ENCODE peak calls at places on chromosomes 12 and 14, in six cellular contexts. K is C1 segment of cervical spinal cord; X is NCI-H2081; Z is GM12864; I is left kidney; P is CD4-positive, alpha-beta T cell. N is an unnamed sample.
A peak's percentile ranks its signal among the peaks of the same experiment; 100 is the strongest.

GRCh38 chr14:95290769-95291440 is 28.8 kb downstream of the CLMN start:
- DNase-seq in K (no peak), X (peak; percentile 94), Z (no peak), I (peak; percentile 75), P (no peak), N (peak; percentile 90)

GRCh38 chr14:95189400-95190162 is 32.3 kb upstream of the DICER1 start:
- DNase-seq in K (no peak), X (no peak), Z (no peak), I (peak; percentile 27), P (no peak), N (no peak)

GRCh38 chr14:99752486-99753121 is 40.6 kb upstream of the EML1 start:
- DNase-seq in K (no peak), X (no peak), Z (no peak), I (peak; percentile 85), P (no peak), N (no peak)

GRCh38 chr14:59511916-59512530 is 27.7 kb downstream of the JKAMP start:
- DNase-seq in K (no peak), X (peak; percentile 52), Z (no peak), I (peak; percentile 75), P (no peak), N (peak; percentile 19)

GRCh38 chr12:46825526-46826414 is at the start of gene SLC38A4:
- DNase-seq in K (no peak), X (no peak), Z (no peak), I (peak; percentile 79), P (no peak), N (no peak)

GRCh38 chr14:69586420-69586819 is 11.7 kb upstream of the CCDC177 start:
- DNase-seq in K (no peak), X (no peak), Z (no peak), I (no peak), P (no peak), N (no peak)

GRCh38 chr12:88501976-88502938 is 78.0 kb downstream of the KITLG start:
- DNase-seq in K (no peak), X (no peak), Z (no peak), I (peak; percentile 32), P (no peak), N (no peak)

GRCh38 chr14:105026789-105027563 is 6.1 kb upstream of the CDCA4 start:
- DNase-seq in K (no peak), X (peak; percentile 41), Z (peak; percentile 58), I (no peak), P (no peak), N (no peak)

GRCh38 chr12:95790912-95791849 is 617 bp upstream of the NTN4 start:
- DNase-seq in K (no peak), X (no peak), Z (no peak), I (peak; percentile 63), P (no peak), N (no peak)

GRCh38 chr14:91170504-91171121 is 56.7 kb downstream of the DGLUCY start:
- DNase-seq in K (peak; percentile 5), X (no peak), Z (no peak), I (peak; percentile 21), P (no peak), N (no peak)

GRCh38 chr12:51954465-51955361 is 3.2 kb downstream of the ACVR1B start:
- DNase-seq in K (no peak), X (peak; percentile 11), Z (no peak), I (no peak), P (no peak), N (peak; percentile 44)

GRCh38 chr12:127060310-127060847 is 1206.6 kb upstream of the TMEM132C start:
- DNase-seq in K (no peak), X (no peak), Z (no peak), I (no peak), P (no peak), N (no peak)

GRCh38 chr12:91577586-91578539 is 395.2 kb upstream of the DCN start:
- DNase-seq in K (no peak), X (peak; percentile 26), Z (no peak), I (peak; percentile 33), P (no peak), N (no peak)

GRCh38 chr12:78887008-78887407 is 22.4 kb downstream of the SYT1 start:
- DNase-seq in K (no peak), X (peak; percentile 58), Z (no peak), I (no peak), P (no peak), N (no peak)

GRCh38 chr12:64528616-64529015 is 76.7 kb downstream of the TBK1 start:
- DNase-seq in K (no peak), X (peak; percentile 7), Z (no peak), I (no peak), P (no peak), N (peak; percentile 83)

GRCh38 chr12:28079539-28079938 is 107.0 kb upstream of the PTHLH start:
- DNase-seq in K (no peak), X (no peak), Z (no peak), I (no peak), P (no peak), N (no peak)

GRCh38 chr14:103401223-103402214 is 16.3 kb downstream of the MARK3 start:
- DNase-seq in K (no peak), X (no peak), Z (no peak), I (peak; percentile 65), P (no peak), N (no peak)

GRCh38 chr14:49966304-49966809 is 73.5 kb downstream of the ARF6 start:
- DNase-seq in K (no peak), X (no peak), Z (no peak), I (peak; percentile 86), P (no peak), N (no peak)

GRCh38 chr12:80226576-80226975 is 127.2 kb downstream of the OTOGL start:
- DNase-seq in K (no peak), X (no peak), Z (no peak), I (no peak), P (no peak), N (no peak)

GRCh38 chr14:30681752-30682355 is 59.7 kb downstream of the SCFD1 start:
- DNase-seq in K (no peak), X (peak; percentile 5), Z (no peak), I (no peak), P (no peak), N (no peak)

GRCh38 chr12:81800298-81801148 is 41.4 kb upstream of the PPFIA2 start:
- DNase-seq in K (no peak), X (no peak), Z (no peak), I (peak; percentile 18), P (no peak), N (no peak)

GRCh38 chr12:65943388-65944137 is 119.3 kb downstream of the HMGA2 start:
- DNase-seq in K (no peak), X (no peak), Z (no peak), I (no peak), P (no peak), N (no peak)

GRCh38 chr14:36057452-36058142 is 118.9 kb downstream of the PTCSC3 start:
- DNase-seq in K (no peak), X (peak; percentile 86), Z (no peak), I (peak; percentile 21), P (no peak), N (peak; percentile 7)

GRCh38 chr12:69701821-69702220 is 2.7 kb upstream of the BEST3 start:
- DNase-seq in K (no peak), X (peak; percentile 81), Z (no peak), I (no peak), P (no peak), N (no peak)

GRCh38 chr14:60651936-60652673 is 2.8 kb upstream of the SIX1 start:
- DNase-seq in K (no peak), X (no peak), Z (no peak), I (peak; percentile 77), P (no peak), N (no peak)

GRCh38 chr12:75939016-75939642 is 92.4 kb downstream of the PHLDA1 start:
- DNase-seq in K (no peak), X (no peak), Z (no peak), I (no peak), P (no peak), N (no peak)

GRCh38 chr12:44015333-44015941 is 179.6 kb downstream of the TMEM117 start:
- DNase-seq in K (no peak), X (peak; percentile 78), Z (peak; percentile 36), I (peak; percentile 70), P (no peak), N (peak; percentile 58)